ENCODE peak calls at places on chromosomes 3 and 15, in four cellular contexts. V, A, X and P are unnamed samples.

GRCh38 chr3:4351164-4351855 is 48.1 kb downstream of the SETMAR start:
- DNase-seq in V (no peak), A (no peak), X (no peak), P (no peak)

GRCh38 chr15:70286110-70286806 is 188.5 kb upstream of the TLE3 start:
- DNase-seq in V (no peak), A (no peak), X (no peak), P (no peak)

GRCh38 chr3:167952969-167953368 is 142.8 kb downstream of the GOLIM4 start:
- DNase-seq in V (no peak), A (no peak), X (no peak), P (no peak)

GRCh38 chr15:73140154-73140553 is 87.9 kb downstream of the NEO1 start:
- DNase-seq in V (no peak), A (no peak), X (no peak), P (no peak)

GRCh38 chr15:85479071-85479647 is 98.8 kb downstream of the AKAP13 start:
- DNase-seq in V (no peak), A (no peak), X (no peak), P (no peak)

GRCh38 chr3:14514323-14514720 is 25.8 kb downstream of the GRIP2 start:
- DNase-seq in V (no peak), A (no peak), X (peak), P (no peak)

GRCh38 chr3:56954125-56954524 is 106.3 kb upstream of the SPATA12 start:
- DNase-seq in V (no peak), A (no peak), X (no peak), P (no peak)

GRCh38 chr3:38119802-38120689 is 16.9 kb downstream of the ACAA1 start:
- DNase-seq in V (no peak), A (no peak), X (peak), P (no peak)

GRCh38 chr3:129618901-129619671 is 12.6 kb upstream of the PLXND1 start:
- DNase-seq in V (no peak), A (no peak), X (peak), P (no peak)

GRCh38 chr3:53045107-53045783 is 628 bp downstream of the SFMBT1 start:
- DNase-seq in V (peak), A (peak), X (peak), P (peak)

GRCh38 chr15:30953731-30954378 is 37.6 kb downstream of the MTMR10 start:
- DNase-seq in V (no peak), A (peak), X (peak), P (no peak)

GRCh38 chr15:27776501-27776900 is 322.6 kb downstream of the OCA2 start:
- DNase-seq in V (no peak), A (no peak), X (no peak), P (no peak)

GRCh38 chr15:65772909-65773308 is 19.2 kb downstream of the DENND4A start:
- DNase-seq in V (no peak), A (no peak), X (no peak), P (no peak)

GRCh38 chr15:56715220-56715619 is 18.1 kb downstream of the ZNF280D start:
- DNase-seq in V (no peak), A (no peak), X (no peak), P (no peak)

GRCh38 chr3:48514431-48515227 is 10.7 kb upstream of the SHISA5 start:
- DNase-seq in V (no peak), A (no peak), X (peak), P (no peak)

GRCh38 chr15:62706361-62706760 is 336.2 kb upstream of the TPM1 start:
- DNase-seq in V (no peak), A (peak), X (no peak), P (no peak)

GRCh38 chr3:193116871-193117270 is 124.2 kb upstream of the PLAAT1 start:
- DNase-seq in V (no peak), A (no peak), X (no peak), P (no peak)

GRCh38 chr15:29668120-29668602 is 154.1 kb downstream of the TJP1 start:
- DNase-seq in V (peak), A (peak), X (no peak), P (peak)
- TF ChIP-seq CTCF in V (peak), A (peak), X (peak), P (peak)

GRCh38 chr3:50885491-50885890 is 210.8 kb downstream of the DOCK3 start:
- DNase-seq in V (no peak), A (no peak), X (no peak), P (no peak)
- TF ChIP-seq CTCF in V (no peak), A (no peak), X (no peak), P (no peak)

GRCh38 chr3:196524527-196524926 is 9.4 kb upstream of the SMCO1 start:
- DNase-seq in V (no peak), A (no peak), X (no peak), P (no peak)
- TF ChIP-seq CTCF in V (no peak), A (no peak), X (no peak), P (no peak)

GRCh38 chr3:58529516-58530353 is 7.3 kb downstream of the ACOX2 start:
- DNase-seq in V (no peak), A (peak), X (no peak), P (no peak)
- TF ChIP-seq CTCF in V (no peak), A (peak), X (no peak), P (no peak)